ENCODE peak calls at places on chromosomes 6 and 20, in eight cellular contexts. N is A549, E is hepatocyte, G is heart right ventricle, O is right atrium auricular region, K is heart left ventricle, T is ovary, S is fibroblast of the aortic adventitia. F is an unnamed sample.

GRCh38 chr20:39004508-39004907 is 42.4 kb downstream of the DHX35 start:
- DNase-seq in N (no peak), E (peak; percentile 20), G (peak; percentile 14), O (no peak), K (no peak), T (no peak), S (no peak), F (no peak)

GRCh38 chr20:50308513-50309279 is 118.1 kb downstream of the CEBPB start:
- DNase-seq in N (peak; percentile 98), E (peak; percentile 91), G (peak; percentile 89), O (peak; percentile 97), K (peak; percentile 91), T (peak; percentile 97), S (peak; percentile 99), F (no peak)

GRCh38 chr6:55198708-55199107 is 24.4 kb downstream of the HCRTR2 start:
- DNase-seq in N (no peak), E (no peak), G (no peak), O (no peak), K (no peak), T (no peak), S (no peak), F (no peak)

GRCh38 chr20:8875586-8875985 is 193.3 kb upstream of the PLCB4 start:
- DNase-seq in N (no peak), E (no peak), G (no peak), O (no peak), K (no peak), T (no peak), S (peak; percentile 11), F (no peak)

GRCh38 chr20:24837721-24838456 is 111.2 kb upstream of the CST7 start:
- DNase-seq in N (no peak), E (no peak), G (no peak), O (no peak), K (no peak), T (no peak), S (no peak), F (no peak)

GRCh38 chr6:143007626-143008025 is 53.1 kb upstream of the AIG1 start:
- DNase-seq in N (no peak), E (no peak), G (no peak), O (no peak), K (no peak), T (no peak), S (peak; percentile 58), F (no peak)

GRCh38 chr6:107841265-107841650 is 17.1 kb upstream of the SCML4 start:
- DNase-seq in N (no peak), E (no peak), G (no peak), O (no peak), K (no peak), T (no peak), S (no peak), F (no peak)

GRCh38 chr6:3229566-3230274 is 2.3 kb upstream of the TUBB2B start:
- DNase-seq in N (no peak), E (peak; percentile 54), G (no peak), O (no peak), K (no peak), T (no peak), S (peak; percentile 19), F (no peak)

GRCh38 chr20:6269163-6269873 is 146.5 kb upstream of the FERMT1 start:
- DNase-seq in N (no peak), E (no peak), G (no peak), O (no peak), K (no peak), T (no peak), S (no peak), F (no peak)

DNA sequence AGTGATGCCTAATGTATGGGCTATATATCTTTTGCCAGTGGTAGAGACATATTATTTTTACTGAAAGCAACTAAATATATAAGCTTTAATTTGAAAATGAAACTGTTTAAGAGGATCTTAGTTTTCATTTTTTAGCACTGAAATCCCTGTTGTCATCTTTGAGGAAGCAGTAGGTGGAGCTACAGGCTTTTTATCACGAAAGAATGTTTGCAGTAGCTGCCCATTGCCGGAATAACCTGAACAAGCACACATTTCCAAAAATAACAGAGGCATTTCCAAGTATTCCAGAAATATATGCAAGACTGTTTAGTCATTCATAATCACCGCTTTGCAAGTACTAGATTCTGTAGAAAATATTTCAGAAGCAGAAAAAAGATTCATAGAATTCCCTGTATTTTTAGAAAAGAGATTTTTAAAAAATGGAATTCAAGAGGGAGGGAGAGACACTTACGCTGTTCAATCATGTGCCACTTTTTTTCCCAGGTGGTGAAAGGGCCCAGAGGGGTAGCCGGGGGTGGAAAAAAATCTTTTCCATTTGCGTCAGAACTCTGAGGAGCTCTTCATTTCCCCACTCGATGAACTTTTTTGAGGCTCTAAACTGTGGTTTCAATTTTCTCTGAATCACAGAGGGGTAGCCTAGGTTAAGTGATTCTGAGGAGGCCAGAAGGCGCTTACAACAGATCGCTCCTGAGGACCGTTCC is 142.5 kb upstream of the FERMT1 start:
- DNase-seq in N (peak; percentile 35), E (peak; percentile 74), G (no peak), O (no peak), K (peak; percentile 22), T (no peak), S (peak; percentile 84), F (no peak)
- TF ChIP-seq CTCF in N (peak; percentile 41), E (peak; percentile 83), G (no peak), O (peak; percentile 34), K (peak; percentile 22), T (no peak), S (peak; percentile 44), F (no peak)

GRCh38 chr20:45294659-45295058 is 12.0 kb upstream of the RBPJL start:
- DNase-seq in N (no peak), E (no peak), G (no peak), O (no peak), K (no peak), T (no peak), S (no peak), F (no peak)

GRCh38 chr20:45292343-45292742 is 14.3 kb upstream of the RBPJL start:
- DNase-seq in N (no peak), E (no peak), G (no peak), O (no peak), K (no peak), T (no peak), S (no peak), F (no peak)

GRCh38 chr20:45293041-45294002 is 13.3 kb upstream of the RBPJL start:
- DNase-seq in N (peak; percentile 82), E (peak; percentile 87), G (peak; percentile 82), O (peak; percentile 81), K (peak; percentile 61), T (peak; percentile 68), S (peak; percentile 61), F (peak; percentile 75)

GRCh38 chr20:45291526-45291925 is 15.1 kb upstream of the RBPJL start:
- DNase-seq in N (no peak), E (no peak), G (no peak), O (no peak), K (no peak), T (no peak), S (no peak), F (no peak)

GRCh38 chr20:45294003-45294368 is 12.7 kb upstream of the RBPJL start:
- DNase-seq in N (no peak), E (no peak), G (no peak), O (no peak), K (no peak), T (no peak), S (no peak), F (no peak)
- TF ChIP-seq CTCF in N (no peak), E (no peak), G (no peak), O (no peak), K (no peak), T (no peak), S (no peak), F (peak; percentile 38)

GRCh38 chr6:36052092-36052491 is 24.5 kb downstream of the MAPK14 start:
- DNase-seq in N (no peak), E (no peak), G (no peak), O (no peak), K (no peak), T (no peak), S (peak; percentile 71), F (no peak)

GRCh38 chr6:36050305-36050704 is 22.7 kb downstream of the MAPK14 start:
- DNase-seq in N (no peak), E (no peak), G (no peak), O (no peak), K (no peak), T (no peak), S (no peak), F (no peak)

GRCh38 chr6:36053878-36054277 is 26.3 kb downstream of the MAPK14 start:
- DNase-seq in N (no peak), E (no peak), G (no peak), O (no peak), K (no peak), T (no peak), S (peak; percentile 73), F (no peak)

GRCh38 chr6:36050947-36051710 is 23.5 kb downstream of the MAPK14 start:
- DNase-seq in N (no peak), E (no peak), G (no peak), O (no peak), K (no peak), T (no peak), S (peak; percentile 11), F (no peak)

DNA sequence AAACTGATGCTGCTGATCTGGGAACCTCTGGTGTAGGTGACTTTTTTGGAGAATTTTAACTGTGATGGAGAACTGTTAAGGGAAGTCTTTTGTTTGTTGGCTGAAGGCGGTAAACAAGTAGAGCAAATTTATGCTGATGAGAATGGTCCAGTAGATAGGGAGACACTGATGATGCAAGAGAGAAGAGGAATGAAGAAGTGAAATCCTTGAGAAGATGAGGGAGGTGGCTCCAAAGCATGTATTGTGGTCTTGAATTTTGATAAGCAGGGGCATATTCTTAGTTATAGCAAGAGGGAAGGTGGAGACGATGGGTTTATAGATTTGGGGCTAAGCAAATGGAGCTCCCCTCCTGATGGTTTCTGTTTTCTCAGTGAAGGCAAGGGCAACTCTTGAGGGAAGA is 22.0 kb downstream of the MAPK14 start:
- DNase-seq in N (no peak), E (no peak), G (no peak), O (no peak), K (no peak), T (no peak), S (no peak), F (no peak)
- TF ChIP-seq CTCF in N (no peak), E (no peak), G (no peak), O (no peak), K (no peak), T (no peak), S (no peak), F (no peak)

GRCh38 chr6:160662842-160663241 is 1.2 kb downstream of the LPA start:
- DNase-seq in N (no peak), E (no peak), G (no peak), O (no peak), K (no peak), T (no peak), S (no peak), F (no peak)

GRCh38 chr6:160668589-160668988 is 4.5 kb upstream of the LPA start:
- DNase-seq in N (no peak), E (no peak), G (no peak), O (no peak), K (no peak), T (no peak), S (no peak), F (no peak)

DNA sequence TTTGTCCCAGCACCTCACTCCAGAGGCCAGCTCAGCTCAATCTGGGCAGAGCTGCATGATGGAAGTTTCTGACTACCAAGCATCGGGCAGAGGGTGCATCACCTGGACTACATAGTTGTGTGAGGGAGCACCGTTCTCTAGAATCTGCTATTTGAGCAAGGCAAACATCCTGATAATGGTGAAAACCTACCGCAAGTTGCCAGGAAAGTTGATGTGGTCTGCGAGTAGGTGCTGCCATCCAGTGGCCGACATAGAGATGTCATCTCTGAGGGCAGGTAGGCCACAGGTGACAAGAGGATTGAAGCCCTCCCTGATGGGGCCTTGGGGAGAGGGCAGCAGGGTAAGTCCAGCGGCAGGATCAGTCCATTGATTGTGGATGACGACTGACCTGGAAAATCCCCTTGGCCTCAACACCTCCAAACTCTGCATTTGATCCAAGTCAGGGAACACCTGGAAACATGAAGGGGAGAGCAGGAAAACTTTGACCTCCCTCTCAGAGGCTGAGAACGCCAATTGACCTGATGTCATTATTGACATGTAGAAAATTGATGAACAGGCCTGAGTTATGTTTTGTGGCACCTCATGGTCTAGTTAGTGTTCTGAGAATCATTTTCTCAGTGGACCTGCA is 3.9 kb upstream of the LPA start:
- DNase-seq in N (peak; percentile 53), E (peak; percentile 50), G (no peak), O (no peak), K (no peak), T (no peak), S (no peak), F (no peak)
- TF ChIP-seq CTCF in N (peak; percentile 40), E (peak; percentile 47), G (no peak), O (no peak), K (no peak), T (no peak), S (no peak), F (no peak)